ENCODE peak calls at places on chromosomes 3 and 15, in four cellular contexts. Y, D, F and J are unnamed samples.

GRCh38 chr3:95923496-95924210 is 890.7 kb upstream of the EPHA6 start:
- DNase-seq in Y (no peak), D (no peak), F (no peak), J (no peak)

GRCh38 chr15:29086891-29087290 is 182.7 kb downstream of the NSMCE3 start:
- DNase-seq in Y (no peak), D (no peak), F (no peak), J (no peak)

GRCh38 chr15:92797168-92798052 is 102.7 kb upstream of the CHD2 start:
- DNase-seq in Y (peak; percentile 40), D (peak; percentile 78), F (peak; percentile 52), J (peak; percentile 84)

GRCh38 chr15:88908123-88908522 is 5.1 kb downstream of the MFGE8 start:
- DNase-seq in Y (no peak), D (no peak), F (no peak), J (no peak)

GRCh38 chr15:70101459-70102113 is 3.9 kb upstream of the TLE3 start:
- DNase-seq in Y (no peak), D (peak; percentile 87), F (peak; percentile 90), J (peak; percentile 84)

GRCh38 chr15:30953731-30954378 is 37.6 kb downstream of the MTMR10 start:
- DNase-seq in Y (no peak), D (no peak), F (peak; percentile 79), J (peak; percentile 93)

GRCh38 chr15:74172751-74173544 is 562 bp upstream of the ISLR start:
- DNase-seq in Y (no peak), D (no peak), F (no peak), J (no peak)

GRCh38 chr3:139466369-139466768 is 9.9 kb downstream of the RBP2 start:
- DNase-seq in Y (no peak), D (no peak), F (no peak), J (no peak)

GRCh38 chr3:21839181-21839580 is 88.2 kb upstream of the ZNF385D start:
- DNase-seq in Y (no peak), D (no peak), F (no peak), J (no peak)

GRCh38 chr3:29922990-29923746 is 642.3 kb downstream of the RBMS3 start:
- DNase-seq in Y (no peak), D (peak; percentile 54), F (no peak), J (peak; percentile 9)

GRCh38 chr15:75167588-75168076 is 34.0 kb upstream of the C15orf39 start:
- DNase-seq in Y (no peak), D (no peak), F (no peak), J (no peak)

GRCh38 chr3:136957751-136958288 is at the start of gene IL20RB:
- DNase-seq in Y (no peak), D (no peak), F (peak; percentile 28), J (peak; percentile 14)

GRCh38 chr15:31306426-31307269 is 20.0 kb upstream of the KLF13 start:
- DNase-seq in Y (no peak), D (no peak), F (no peak), J (no peak)

GRCh38 chr3:120780977-120781376 is 38.4 kb downstream of the GTF2E1 start:
- DNase-seq in Y (peak; percentile 62), D (no peak), F (no peak), J (peak; percentile 31)

GRCh38 chr15:48370460-48370859 is 39.2 kb downstream of the DUT start:
- DNase-seq in Y (no peak), D (no peak), F (no peak), J (no peak)

GRCh38 chr3:51718547-51719412 is 11.9 kb downstream of the GRM2 start:
- DNase-seq in Y (peak; percentile 23), D (peak; percentile 64), F (peak; percentile 51), J (peak; percentile 70)

GRCh38 chr3:152827313-152827712 is 7.6 kb upstream of the P2RY1 start:
- DNase-seq in Y (no peak), D (no peak), F (no peak), J (no peak)

GRCh38 chr15:89307046-89307587 is 27.5 kb downstream of the POLG start:
- DNase-seq in Y (no peak), D (no peak), F (no peak), J (no peak)

GRCh38 chr3:186882881-186883685 is 40.6 kb downstream of the ADIPOQ start:
- DNase-seq in Y (no peak), D (peak; percentile 65), F (peak; percentile 60), J (peak; percentile 46)

GRCh38 chr3:108171095-108171494 is 51.1 kb downstream of the IFT57 start:
- DNase-seq in Y (no peak), D (peak; percentile 19), F (no peak), J (no peak)

GRCh38 chr3:10570196-10570946 is 65.0 kb upstream of the ATP2B2 start:
- DNase-seq in Y (no peak), D (no peak), F (no peak), J (no peak)

GRCh38 chr15:70853855-70854668 is at the start of gene LARP6:
- DNase-seq in Y (no peak), D (no peak), F (no peak), J (peak; percentile 59)

GRCh38 chr3:12922299-12922698 is 80.9 kb upstream of the RPL32 start:
- DNase-seq in Y (no peak), D (no peak), F (no peak), J (no peak)

GRCh38 chr3:50995085-50995824 is 320.5 kb downstream of the DOCK3 start:
- DNase-seq in Y (no peak), D (no peak), F (no peak), J (no peak)

GRCh38 chr3:44065311-44065710 is 176.4 kb upstream of the TOPAZ1 start:
- DNase-seq in Y (no peak), D (no peak), F (no peak), J (no peak)

GRCh38 chr15:57827021-57827420 is 120.5 kb downstream of the POLR2M start:
- DNase-seq in Y (peak; percentile 2), D (no peak), F (no peak), J (no peak)

GRCh38 chr3:176867681-176868663 is 329.3 kb downstream of the TBL1XR1 start:
- DNase-seq in Y (no peak), D (no peak), F (no peak), J (no peak)

GRCh38 chr15:36598529-36599177 is 19.2 kb downstream of the CDIN1 start:
- DNase-seq in Y (no peak), D (no peak), F (no peak), J (no peak)

GRCh38 chr3:159260049-159260662 is 458.3 kb downstream of the MFSD1 start:
- DNase-seq in Y (no peak), D (peak; percentile 56), F (peak; percentile 19), J (peak; percentile 19)

GRCh38 chr3:123138819-123139517 is 62.8 kb upstream of the SEC22A start:
- DNase-seq in Y (no peak), D (no peak), F (no peak), J (no peak)

GRCh38 chr3:131174752-131175151 is 148.1 kb downstream of the NEK11 start:
- DNase-seq in Y (peak; percentile 27), D (no peak), F (no peak), J (no peak)

GRCh38 chr15:88664151-88664778 is 25.4 kb downstream of the ISG20 start:
- DNase-seq in Y (no peak), D (no peak), F (no peak), J (no peak)

GRCh38 chr3:167941234-167941995 is 154.3 kb downstream of the GOLIM4 start:
- DNase-seq in Y (no peak), D (no peak), F (peak; percentile 64), J (no peak)

GRCh38 chr15:40639677-40640076 is 45.6 kb downstream of the KNL1 start:
- DNase-seq in Y (no peak), D (no peak), F (no peak), J (no peak)

GRCh38 chr3:169940486-169941181 is 26.0 kb upstream of the SEC62 start:
- DNase-seq in Y (peak; percentile 87), D (no peak), F (no peak), J (no peak)

GRCh38 chr3:170058127-170058526 is 20.3 kb downstream of the GPR160 start:
- DNase-seq in Y (no peak), D (no peak), F (no peak), J (no peak)

GRCh38 chr3:48634661-48635221 is 520 bp downstream of the SLC26A6 start:
- DNase-seq in Y (peak; percentile 20), D (peak; percentile 35), F (peak; percentile 83), J (peak; percentile 41)
- TF ChIP-seq POLR2A in Y (no peak), D (no peak), F (no peak), J (peak; percentile 13)

DNA sequence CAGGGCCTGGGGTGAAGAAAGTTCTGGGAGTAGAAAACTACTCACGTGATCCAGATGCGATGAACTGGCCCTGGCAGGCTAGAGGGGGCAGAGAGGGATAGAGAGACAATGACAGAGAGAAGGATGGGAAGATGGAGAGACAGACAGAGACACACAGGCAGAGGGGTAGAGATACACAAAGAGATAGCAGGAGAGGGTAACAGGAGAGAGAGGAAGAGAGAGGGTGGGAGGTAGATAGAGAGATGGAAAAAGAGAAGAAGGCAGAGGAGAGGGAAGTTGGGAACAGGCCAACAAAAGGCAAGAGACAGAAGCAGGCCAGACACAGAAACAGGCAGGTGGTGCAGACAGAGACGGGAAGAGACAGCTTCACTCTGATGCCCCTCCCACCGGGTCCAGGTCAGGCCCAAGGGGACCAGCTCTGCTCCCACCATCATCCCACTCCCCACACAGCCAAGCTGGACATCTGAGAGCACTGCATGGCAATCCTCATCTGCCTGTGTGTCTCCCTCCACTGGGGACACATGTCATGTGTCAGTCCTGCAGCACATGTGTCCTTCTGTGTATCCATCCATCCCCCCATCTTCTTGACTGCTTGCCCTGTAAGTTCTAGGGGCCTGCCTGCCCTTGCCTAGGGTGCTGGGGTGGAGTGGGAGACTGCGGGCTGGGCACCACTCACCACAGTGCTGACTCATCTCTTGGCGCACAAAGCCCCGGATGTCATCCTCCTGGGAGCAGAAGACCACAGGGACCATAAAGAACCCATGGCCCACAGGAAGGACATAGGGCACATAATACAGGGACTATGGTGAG is 2.2 kb upstream of the UCN2 start:
- DNase-seq in Y (no peak), D (no peak), F (no peak), J (peak; percentile 56)
- TF ChIP-seq JUNB in Y (no peak), D (no peak), F (no peak), J (no peak)

GRCh38 chr3:194671900-194672808 is at the start of gene LSG1:
- DNase-seq in Y (peak; percentile 76), D (peak; percentile 90), F (peak; percentile 90), J (peak; percentile 94)
- TF ChIP-seq POLR2A in Y (peak; percentile 79), D (peak; percentile 72), F (peak; percentile 77), J (peak; percentile 62)

DNA sequence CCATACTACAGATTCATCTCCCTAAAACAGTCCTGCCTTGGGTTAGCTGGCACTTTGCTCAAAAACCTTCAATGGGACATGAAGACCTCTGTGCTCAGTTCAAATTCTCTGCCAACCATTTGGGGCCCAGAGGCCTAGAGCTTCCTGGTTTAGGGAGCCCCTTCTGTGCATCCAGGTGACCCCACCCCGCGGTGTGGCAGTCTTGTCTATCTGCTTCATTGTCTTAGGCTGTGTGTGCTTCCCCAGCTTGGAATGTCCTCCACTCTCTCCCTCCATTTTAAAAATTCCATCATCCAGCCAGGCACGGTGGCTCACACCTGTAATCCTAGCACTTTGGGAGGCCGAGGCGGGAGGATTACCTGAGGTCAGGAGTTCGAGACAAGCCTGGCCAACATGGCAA is 99.0 kb upstream of the NEO1 start:
- DNase-seq in Y (no peak), D (no peak), F (no peak), J (no peak)
- TF ChIP-seq JUNB in Y (no peak), D (no peak), F (no peak), J (no peak)

DNA sequence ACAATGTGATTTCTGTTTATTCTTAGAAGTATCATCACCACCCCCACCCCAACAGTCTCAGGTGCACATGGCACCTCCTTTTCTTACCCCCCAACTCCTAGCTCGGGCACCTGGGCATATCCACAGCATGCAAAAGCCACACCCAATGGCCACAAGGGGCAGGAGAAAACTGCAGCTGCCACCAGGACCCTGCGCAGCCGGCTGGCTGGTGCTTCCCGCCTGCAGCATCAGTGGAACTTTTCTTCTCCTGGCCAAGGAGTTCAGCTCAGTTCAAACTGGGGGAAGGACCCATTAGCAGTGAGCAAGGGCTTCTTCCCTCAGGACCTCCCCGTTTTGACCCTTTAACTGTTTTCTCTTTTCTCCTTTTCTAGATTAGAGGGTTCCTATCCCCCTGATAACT is 44.8 kb downstream of the TM4SF18 start:
- DNase-seq in Y (no peak), D (no peak), F (no peak), J (no peak)
- TF ChIP-seq POLR2A in Y (no peak), D (no peak), F (no peak), J (no peak)